ENCODE peak calls at places on chromosomes 13 and 19, in six cellular contexts. C is astrocyte, N is hepatocyte, E is heart left ventricle, Q is cardiac muscle cell, J is lower lobe of right lung. S is an unnamed sample.

GRCh38 chr19:32316034-32316433 is 29.4 kb upstream of the ZNF507 start:
- DNase-seq in C (no peak), J (no peak), E (no peak), N (no peak), Q (peak), S (no peak)

GRCh38 chr19:52464798-52465470 is 11.6 kb downstream of the ZNF578 start:
- DNase-seq in J (no peak), N (peak), E (no peak), C (no peak), Q (no peak), S (no peak)

GRCh38 chr19:51458899-51459592 is 792 bp upstream of the SIGLEC8 start:
- DNase-seq in N (no peak), Q (no peak), C (no peak), J (no peak), E (no peak), S (no peak)

GRCh38 chr13:47409778-47410177 is 512.9 kb upstream of the HTR2A start:
- DNase-seq in J (no peak), N (peak), Q (no peak), E (no peak), C (no peak), S (no peak)

GRCh38 chr13:84917252-84917878 is 881.9 kb downstream of the SLITRK6 start:
- DNase-seq in N (peak), E (no peak), Q (peak), J (no peak), C (peak), S (no peak)

GRCh38 chr19:43755256-43755801 is 567 bp upstream of the SMG9 start:
- DNase-seq in E (peak), N (peak), J (peak), C (peak), Q (peak), S (peak)

GRCh38 chr19:8924283-8924682 is 85.9 kb downstream of the MUC16 start:
- DNase-seq in N (no peak), Q (no peak), J (no peak), C (no peak), E (no peak), S (no peak)

GRCh38 chr13:97395437-97396136 is 38.4 kb upstream of the RAP2A start:
- DNase-seq in J (no peak), E (no peak), C (peak), Q (peak), N (no peak), S (no peak)

GRCh38 chr19:46606681-46607440 is 5.7 kb downstream of the CALM3 start:
- DNase-seq in N (no peak), J (peak), Q (no peak), C (no peak), E (no peak), S (no peak)

GRCh38 chr13:51644649-51645048 is 60.4 kb downstream of the WDFY2 start:
- DNase-seq in C (peak), Q (peak), N (no peak), E (no peak), J (no peak), S (no peak)

GRCh38 chr19:7149956-7150705 is 80.6 kb downstream of the ZNF557 start:
- DNase-seq in J (no peak), N (no peak), E (no peak), Q (no peak), C (no peak), S (no peak)

GRCh38 chr19:55088021-55088451 is 12.4 kb downstream of the EPS8L1 start:
- DNase-seq in C (no peak), J (no peak), N (no peak), Q (no peak), E (no peak), S (no peak)

GRCh38 chr13:73462241-73462640 is 403.4 kb downstream of the KLF5 start:
- DNase-seq in N (no peak), J (no peak), E (no peak), C (peak), Q (no peak), S (no peak)

GRCh38 chr19:13025819-13026477 is 30.7 kb downstream of the NFIX start:
- DNase-seq in N (no peak), C (no peak), Q (no peak), J (no peak), E (no peak), S (no peak)

GRCh38 chr13:50200988-50201387 is 185.7 kb downstream of the KCNRG start:
- DNase-seq in J (no peak), Q (peak), C (peak), N (peak), E (no peak), S (no peak)

GRCh38 chr19:43618921-43619261 is 538 bp downstream of the ZNF428 start:
- DNase-seq in Q (peak), J (no peak), N (peak), E (no peak), C (no peak), S (no peak)

GRCh38 chr13:31436478-31436877 is 236.7 kb downstream of the B3GLCT start:
- DNase-seq in C (peak), E (no peak), J (no peak), Q (peak), N (no peak), S (no peak)

GRCh38 chr13:40170982-40171381 is 495.5 kb downstream of the FOXO1 start:
- DNase-seq in N (no peak), E (no peak), J (no peak), Q (no peak), C (no peak), S (no peak)

GRCh38 chr13:60509601-60510386 is 112.8 kb downstream of the TDRD3 start:
- DNase-seq in E (no peak), C (peak), Q (peak), N (no peak), J (no peak), S (no peak)

GRCh38 chr13:45718063-45718462 is 15.9 kb downstream of the CBY2 start:
- DNase-seq in E (no peak), N (peak), Q (peak), C (peak), J (no peak), S (no peak)

GRCh38 chr19:22532388-22533310 is 101.5 kb upstream of the ZNF492 start:
- DNase-seq in E (peak), N (no peak), J (peak), C (no peak), Q (peak), S (no peak)

GRCh38 chr13:93819331-93819730 is 592.7 kb downstream of the GPC6 start:
- DNase-seq in C (no peak), Q (no peak), E (no peak), N (no peak), J (no peak), S (no peak)

DNA sequence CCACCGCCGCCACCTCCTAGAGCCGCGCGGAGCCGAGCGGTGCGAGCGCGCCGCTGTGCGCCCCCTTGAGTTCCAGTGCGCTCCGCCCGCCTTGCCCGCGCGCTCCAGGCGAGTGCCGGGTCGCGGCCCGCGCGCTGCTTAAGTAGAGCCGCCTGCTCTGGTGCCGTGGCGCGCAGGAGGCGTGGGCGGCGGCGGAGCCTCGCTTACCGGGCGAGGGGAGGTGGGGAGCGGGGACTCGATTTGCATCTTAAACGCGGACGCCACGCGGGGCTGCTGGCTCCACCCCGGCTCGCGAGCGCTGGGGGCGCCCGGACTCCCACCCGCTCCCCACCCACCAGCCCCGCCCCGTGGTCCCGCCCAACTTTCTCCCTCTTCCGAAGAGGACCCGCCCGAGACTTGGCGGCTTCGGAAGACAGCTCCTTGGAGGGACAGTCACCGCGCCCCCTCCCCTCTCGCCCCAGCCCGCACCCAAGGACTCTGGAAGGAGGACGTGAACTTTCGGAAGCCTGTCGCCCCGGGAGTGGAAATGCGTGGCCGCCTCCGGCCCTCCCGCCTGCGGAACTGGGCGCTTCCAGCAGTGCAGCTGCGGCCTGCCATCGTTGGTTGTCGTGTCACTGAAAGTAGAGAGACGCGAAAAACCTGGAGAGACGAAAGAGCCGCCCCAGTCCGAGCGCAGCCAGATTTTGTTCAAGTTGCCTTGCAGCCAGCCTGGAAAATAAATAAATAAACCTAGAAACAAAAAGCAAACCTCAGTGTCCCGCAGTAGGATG is at the start of gene KCTD12:
- DNase-seq in C (peak), J (peak), N (peak), Q (peak), E (peak), S (peak)
- TF ChIP-seq CTCF in C (no peak), J (no peak), N (peak), Q (peak), E (peak), S (peak)

DNA sequence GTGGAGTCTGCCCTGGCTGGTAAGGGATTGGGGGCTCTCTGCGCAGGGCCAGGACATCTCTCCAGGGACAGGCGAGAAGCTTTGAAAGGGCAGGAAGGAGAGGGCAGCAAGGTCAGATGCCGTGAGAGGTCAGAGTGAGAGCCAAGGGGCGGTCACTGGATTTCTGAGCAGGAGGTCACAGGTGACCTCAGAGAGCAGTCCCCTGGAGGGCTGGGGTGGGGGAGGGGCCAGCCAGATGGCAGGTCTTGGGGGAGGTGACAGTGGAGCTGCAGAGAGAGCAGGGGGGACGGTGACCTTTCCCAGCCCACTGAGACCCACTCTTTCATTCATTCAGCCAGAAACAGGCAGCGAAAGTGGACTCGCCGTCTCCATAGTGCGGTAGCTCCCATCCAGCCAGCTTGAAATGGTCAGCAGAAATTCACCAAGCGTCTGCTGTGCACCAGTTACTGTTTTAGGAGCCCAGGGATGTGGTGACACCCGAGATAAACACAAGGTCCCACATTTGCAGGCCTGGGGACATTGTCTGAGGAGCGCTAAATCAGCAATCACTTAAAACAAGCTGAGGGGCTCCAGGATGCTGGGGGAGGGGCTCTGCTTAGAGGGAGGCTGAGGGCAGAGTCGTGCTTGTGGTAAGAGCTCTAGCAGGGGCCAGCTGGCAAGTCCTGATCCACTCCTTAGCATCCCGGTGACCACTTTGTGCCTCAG is 10.2 kb downstream of the CARM1 start:
- DNase-seq in E (no peak), J (no peak), N (no peak), Q (no peak), C (no peak), S (no peak)
- TF ChIP-seq CTCF in E (no peak), J (no peak), N (no peak), Q (no peak), C (no peak), S (no peak)

DNA sequence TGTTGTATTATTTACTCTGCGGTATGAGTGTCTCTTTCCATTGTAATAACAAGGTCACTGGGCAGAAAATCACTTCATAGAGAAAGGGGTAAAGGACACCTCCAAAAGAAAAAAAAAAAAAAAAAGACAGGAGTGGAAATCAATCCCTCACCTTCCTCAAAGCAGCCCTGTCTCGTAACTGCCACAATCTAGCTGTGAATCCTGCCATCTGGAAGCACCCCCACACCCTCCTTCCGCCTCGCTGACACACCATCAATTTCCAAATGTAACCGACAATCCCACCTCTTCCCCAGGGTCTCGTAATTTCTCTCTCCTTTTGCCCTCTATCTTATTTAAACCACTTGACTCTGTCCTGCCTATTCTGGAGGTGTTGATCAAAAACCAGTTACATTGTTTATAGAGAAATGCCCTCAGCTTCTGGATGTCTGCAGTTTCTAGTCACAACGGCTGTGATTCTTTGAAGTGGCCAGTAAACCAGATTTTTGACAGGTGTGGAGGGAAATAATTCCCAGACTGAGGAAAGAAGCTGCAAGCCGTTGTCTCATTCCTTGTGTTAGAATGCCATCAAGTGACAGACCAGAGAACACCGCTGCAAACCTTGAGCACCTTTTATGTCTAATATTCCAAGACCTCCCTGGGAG is 9.1 kb upstream of the POP4 start:
- DNase-seq in N (peak), C (peak), Q (peak), E (no peak), J (no peak), S (no peak)
- TF ChIP-seq CTCF in N (peak), C (peak), Q (no peak), E (no peak), J (no peak), S (no peak)

GRCh38 chr19:17466487-17466850 is 3.9 kb upstream of the SLC27A1 start:
- DNase-seq in N (no peak), Q (no peak), E (no peak), J (no peak), C (no peak), S (no peak)
- TF ChIP-seq CTCF in N (no peak), Q (no peak), E (no peak), J (no peak), C (no peak), S (peak)

DNA sequence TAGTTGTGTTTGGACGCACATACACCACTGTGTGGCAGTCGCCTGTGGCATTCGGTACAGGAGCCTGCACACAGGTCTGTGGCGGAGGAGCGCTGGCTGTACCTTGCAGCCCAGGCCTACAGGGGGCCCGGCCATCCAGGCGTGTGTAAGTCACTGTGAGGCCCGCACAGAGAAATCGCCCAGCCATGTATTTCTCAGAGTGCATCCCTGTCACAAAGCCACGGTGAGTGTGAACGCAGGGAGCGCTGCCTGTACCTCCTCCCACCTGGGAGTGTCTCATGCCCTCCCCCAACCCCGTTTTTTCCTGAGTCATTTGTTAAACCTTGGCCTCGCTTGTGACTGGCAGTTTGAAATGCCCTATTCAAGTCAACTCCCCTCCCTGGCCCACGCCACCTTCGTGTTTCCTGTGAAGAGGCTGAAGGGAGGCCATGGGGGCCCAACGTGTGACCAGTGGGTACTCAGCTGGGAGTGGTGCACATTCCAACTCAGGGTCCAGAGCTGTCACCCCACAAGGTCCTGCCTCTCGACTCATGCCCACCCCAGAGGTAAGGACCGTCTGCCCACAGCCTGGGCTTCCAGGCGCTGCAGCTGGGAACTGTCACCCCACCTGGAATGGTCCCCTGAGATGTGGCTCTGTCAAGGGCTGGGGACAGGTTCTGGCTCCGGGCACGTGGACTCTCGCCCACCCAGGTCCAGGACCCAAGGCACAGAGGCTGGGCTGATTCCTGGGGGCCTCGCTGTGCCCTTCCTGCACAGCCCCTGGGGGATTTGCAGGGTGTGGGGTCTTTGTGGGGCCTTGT is 11.6 kb upstream of the RASA3 start:
- DNase-seq in J (no peak), N (peak), E (peak), C (no peak), Q (no peak), S (no peak)
- TF ChIP-seq CTCF in J (no peak), N (peak), E (no peak), C (peak), Q (peak), S (no peak)

GRCh38 chr13:69935043-69935442 is 172.6 kb upstream of the ATXN8OS start:
- DNase-seq in Q (no peak), J (no peak), N (no peak), C (no peak), E (no peak), S (no peak)
- TF ChIP-seq CTCF in Q (no peak), J (no peak), N (no peak), C (peak), E (no peak), S (no peak)

DNA sequence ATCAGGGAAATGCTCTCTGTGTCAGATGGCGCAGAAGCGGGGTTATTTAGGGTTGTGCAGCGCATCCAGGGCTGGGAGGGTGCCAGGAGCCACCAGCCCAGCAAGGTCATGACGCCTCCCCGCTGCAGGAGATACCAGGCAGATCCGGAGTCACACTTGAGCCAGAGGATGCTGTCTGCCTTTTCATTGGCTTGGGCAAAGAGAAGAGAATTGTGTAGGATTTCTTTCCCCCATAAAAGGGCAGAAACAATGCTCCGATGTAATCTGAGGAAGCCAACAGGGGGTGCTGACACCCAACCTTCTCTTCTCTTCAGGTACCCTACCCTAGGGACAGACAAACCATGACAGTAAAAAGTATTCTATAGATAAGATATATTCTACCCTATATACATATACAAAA is 346.4 kb downstream of the TSHZ3 start:
- DNase-seq in C (no peak), N (no peak), E (no peak), J (no peak), Q (no peak), S (no peak)
- TF ChIP-seq CTCF in C (no peak), N (peak), E (no peak), J (no peak), Q (no peak), S (no peak)

GRCh38 chr13:38685974-38686571 is 804 bp upstream of the FREM2 start:
- DNase-seq in Q (peak), J (no peak), C (peak), E (no peak), N (peak), S (no peak)
- TF ChIP-seq CTCF in Q (peak), J (no peak), C (no peak), E (peak), N (peak), S (no peak)

DNA sequence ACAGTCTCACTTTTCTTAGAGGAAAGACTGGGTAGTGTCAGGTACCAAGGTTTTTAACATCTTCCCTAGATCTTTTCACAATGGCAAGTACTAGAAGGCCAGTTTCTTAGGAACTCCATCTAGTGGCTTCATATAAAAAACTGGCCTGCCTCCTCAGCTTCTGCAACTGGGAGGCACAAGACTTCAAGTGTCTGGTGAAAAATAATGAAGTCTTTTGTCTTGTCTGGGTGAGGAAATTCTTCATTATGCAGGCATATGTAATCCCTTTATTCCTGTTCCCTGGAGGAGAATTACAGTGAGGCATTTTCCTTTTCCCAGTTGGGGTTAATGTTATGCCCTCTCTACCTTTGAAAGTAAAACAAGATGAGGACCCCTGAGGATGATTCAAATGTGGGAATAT is 300.5 kb downstream of the NALCN start:
- DNase-seq in N (peak), Q (no peak), C (no peak), J (no peak), E (no peak), S (no peak)
- TF ChIP-seq CTCF in N (peak), Q (no peak), C (peak), J (no peak), E (no peak), S (no peak)

S was measured in CD14-positive monocyte.